ENCODE peak calls at places on chromosome 15, in ten cellular contexts. One of them, this sample, is unnamed.

GRCh38 chr15:76196286-76196948 is 114.9 kb downstream of the ETFA start:
- DNase-seq in stimulated activated naive B cell treated with anti-CD40 and anti-IgM and Interleukin-4, amounts not matched to agents 10 μg/mL and 1 μg/mL and 100 μg/mL, for 72 hours: no peak
- DNase-seq in psoas muscle: peak
- DNase-seq in NCI-H1105: no peak
- DNase-seq in CD4-positive, alpha-beta T cell: no peak
- DNase-seq in posterior cingulate gyrus: no peak
- DNase-seq in substantia nigra: peak
- DNase-seq in COR-L47: peak
- DNase-seq in cardiac fibroblast: peak
- DNase-seq in activated naive CD8-positive, alpha-beta T cell treated with anti-CD3 and anti-CD28 coated beads, Interleukin-2, amount 50 U/mL, for 16 hours: no peak
- DNase-seq in this sample: no peak

GRCh38 chr15:70281811-70282307 is 184.1 kb upstream of the TLE3 start:
- DNase-seq in CD4-positive, alpha-beta T cell: no peak
- DNase-seq in COR-L47: no peak
- DNase-seq in activated naive CD8-positive, alpha-beta T cell treated with anti-CD3 and anti-CD28 coated beads, Interleukin-2, amount 50 U/mL, for 16 hours: no peak
- DNase-seq in cardiac fibroblast: peak
- DNase-seq in psoas muscle: no peak
- DNase-seq in posterior cingulate gyrus: no peak
- DNase-seq in substantia nigra: no peak
- DNase-seq in NCI-H1105: no peak
- DNase-seq in stimulated activated naive B cell treated with anti-CD40 and anti-IgM and Interleukin-4, amounts not matched to agents 10 μg/mL and 1 μg/mL and 100 μg/mL, for 72 hours: peak
- DNase-seq in this sample: no peak

GRCh38 chr15:101458908-101459578 is 30.5 kb downstream of the PCSK6 start:
- DNase-seq in activated naive CD8-positive, alpha-beta T cell treated with anti-CD3 and anti-CD28 coated beads, Interleukin-2, amount 50 U/mL, for 16 hours: no peak
- DNase-seq in cardiac fibroblast: peak
- DNase-seq in posterior cingulate gyrus: no peak
- DNase-seq in psoas muscle: peak
- DNase-seq in COR-L47: no peak
- DNase-seq in CD4-positive, alpha-beta T cell: no peak
- DNase-seq in substantia nigra: no peak
- DNase-seq in stimulated activated naive B cell treated with anti-CD40 and anti-IgM and Interleukin-4, amounts not matched to agents 10 μg/mL and 1 μg/mL and 100 μg/mL, for 72 hours: no peak
- DNase-seq in NCI-H1105: no peak
- DNase-seq in this sample: no peak

GRCh38 chr15:26050979-26051378 is 187.9 kb upstream of the ATP10A start:
- DNase-seq in NCI-H1105: no peak
- DNase-seq in stimulated activated naive B cell treated with anti-CD40 and anti-IgM and Interleukin-4, amounts not matched to agents 10 μg/mL and 1 μg/mL and 100 μg/mL, for 72 hours: no peak
- DNase-seq in activated naive CD8-positive, alpha-beta T cell treated with anti-CD3 and anti-CD28 coated beads, Interleukin-2, amount 50 U/mL, for 16 hours: no peak
- DNase-seq in psoas muscle: no peak
- DNase-seq in CD4-positive, alpha-beta T cell: no peak
- DNase-seq in substantia nigra: no peak
- DNase-seq in posterior cingulate gyrus: no peak
- DNase-seq in COR-L47: no peak
- DNase-seq in cardiac fibroblast: no peak
- DNase-seq in this sample: no peak

GRCh38 chr15:29935296-29936020 is 113.2 kb upstream of the TJP1 start:
- DNase-seq in psoas muscle: no peak
- DNase-seq in COR-L47: no peak
- DNase-seq in substantia nigra: no peak
- DNase-seq in stimulated activated naive B cell treated with anti-CD40 and anti-IgM and Interleukin-4, amounts not matched to agents 10 μg/mL and 1 μg/mL and 100 μg/mL, for 72 hours: no peak
- DNase-seq in activated naive CD8-positive, alpha-beta T cell treated with anti-CD3 and anti-CD28 coated beads, Interleukin-2, amount 50 U/mL, for 16 hours: no peak
- DNase-seq in cardiac fibroblast: no peak
- DNase-seq in NCI-H1105: no peak
- DNase-seq in posterior cingulate gyrus: no peak
- DNase-seq in CD4-positive, alpha-beta T cell: no peak
- DNase-seq in this sample: no peak

GRCh38 chr15:49815506-49815905 is 194.7 kb downstream of the DTWD1 start:
- DNase-seq in activated naive CD8-positive, alpha-beta T cell treated with anti-CD3 and anti-CD28 coated beads, Interleukin-2, amount 50 U/mL, for 16 hours: no peak
- DNase-seq in posterior cingulate gyrus: no peak
- DNase-seq in NCI-H1105: no peak
- DNase-seq in psoas muscle: no peak
- DNase-seq in stimulated activated naive B cell treated with anti-CD40 and anti-IgM and Interleukin-4, amounts not matched to agents 10 μg/mL and 1 μg/mL and 100 μg/mL, for 72 hours: no peak
- DNase-seq in cardiac fibroblast: no peak
- DNase-seq in COR-L47: no peak
- DNase-seq in substantia nigra: no peak
- DNase-seq in CD4-positive, alpha-beta T cell: no peak
- DNase-seq in this sample: no peak

GRCh38 chr15:31337352-31338031 is 10.9 kb downstream of the KLF13 start:
- DNase-seq in cardiac fibroblast: no peak
- DNase-seq in activated naive CD8-positive, alpha-beta T cell treated with anti-CD3 and anti-CD28 coated beads, Interleukin-2, amount 50 U/mL, for 16 hours: no peak
- DNase-seq in psoas muscle: no peak
- DNase-seq in NCI-H1105: no peak
- DNase-seq in posterior cingulate gyrus: peak
- DNase-seq in substantia nigra: no peak
- DNase-seq in COR-L47: no peak
- DNase-seq in stimulated activated naive B cell treated with anti-CD40 and anti-IgM and Interleukin-4, amounts not matched to agents 10 μg/mL and 1 μg/mL and 100 μg/mL, for 72 hours: no peak
- DNase-seq in CD4-positive, alpha-beta T cell: no peak
- DNase-seq in this sample: no peak

GRCh38 chr15:85749261-85750151 is 45.2 kb downstream of the KLHL25 start:
- DNase-seq in NCI-H1105: no peak
- DNase-seq in substantia nigra: no peak
- DNase-seq in cardiac fibroblast: peak
- DNase-seq in COR-L47: no peak
- DNase-seq in activated naive CD8-positive, alpha-beta T cell treated with anti-CD3 and anti-CD28 coated beads, Interleukin-2, amount 50 U/mL, for 16 hours: no peak
- DNase-seq in CD4-positive, alpha-beta T cell: no peak
- DNase-seq in stimulated activated naive B cell treated with anti-CD40 and anti-IgM and Interleukin-4, amounts not matched to agents 10 μg/mL and 1 μg/mL and 100 μg/mL, for 72 hours: no peak
- DNase-seq in posterior cingulate gyrus: peak
- DNase-seq in psoas muscle: no peak
- DNase-seq in this sample: no peak

GRCh38 chr15:85929786-85930185 is 135.1 kb upstream of the KLHL25 start:
- DNase-seq in NCI-H1105: no peak
- DNase-seq in substantia nigra: no peak
- DNase-seq in cardiac fibroblast: no peak
- DNase-seq in psoas muscle: no peak
- DNase-seq in CD4-positive, alpha-beta T cell: no peak
- DNase-seq in activated naive CD8-positive, alpha-beta T cell treated with anti-CD3 and anti-CD28 coated beads, Interleukin-2, amount 50 U/mL, for 16 hours: no peak
- DNase-seq in posterior cingulate gyrus: no peak
- DNase-seq in stimulated activated naive B cell treated with anti-CD40 and anti-IgM and Interleukin-4, amounts not matched to agents 10 μg/mL and 1 μg/mL and 100 μg/mL, for 72 hours: no peak
- DNase-seq in COR-L47: no peak
- DNase-seq in this sample: no peak

GRCh38 chr15:80379671-80380070 is 24.5 kb upstream of the ARNT2 start:
- DNase-seq in cardiac fibroblast: no peak
- DNase-seq in substantia nigra: no peak
- DNase-seq in NCI-H1105: no peak
- DNase-seq in psoas muscle: no peak
- DNase-seq in COR-L47: no peak
- DNase-seq in activated naive CD8-positive, alpha-beta T cell treated with anti-CD3 and anti-CD28 coated beads, Interleukin-2, amount 50 U/mL, for 16 hours: no peak
- DNase-seq in CD4-positive, alpha-beta T cell: no peak
- DNase-seq in posterior cingulate gyrus: no peak
- DNase-seq in stimulated activated naive B cell treated with anti-CD40 and anti-IgM and Interleukin-4, amounts not matched to agents 10 μg/mL and 1 μg/mL and 100 μg/mL, for 72 hours: no peak
- DNase-seq in this sample: no peak

GRCh38 chr15:82850731-82851130 is 41.3 kb downstream of the WHAMM start:
- DNase-seq in substantia nigra: no peak
- DNase-seq in posterior cingulate gyrus: peak
- DNase-seq in psoas muscle: no peak
- DNase-seq in activated naive CD8-positive, alpha-beta T cell treated with anti-CD3 and anti-CD28 coated beads, Interleukin-2, amount 50 U/mL, for 16 hours: no peak
- DNase-seq in COR-L47: no peak
- DNase-seq in NCI-H1105: no peak
- DNase-seq in CD4-positive, alpha-beta T cell: no peak
- DNase-seq in stimulated activated naive B cell treated with anti-CD40 and anti-IgM and Interleukin-4, amounts not matched to agents 10 μg/mL and 1 μg/mL and 100 μg/mL, for 72 hours: no peak
- DNase-seq in cardiac fibroblast: no peak
- DNase-seq in this sample: no peak

GRCh38 chr15:101368868-101369642 is 74.0 kb upstream of the SNRPA1 start:
- DNase-seq in NCI-H1105: no peak
- DNase-seq in posterior cingulate gyrus: no peak
- DNase-seq in activated naive CD8-positive, alpha-beta T cell treated with anti-CD3 and anti-CD28 coated beads, Interleukin-2, amount 50 U/mL, for 16 hours: no peak
- DNase-seq in CD4-positive, alpha-beta T cell: no peak
- DNase-seq in substantia nigra: no peak
- DNase-seq in cardiac fibroblast: no peak
- DNase-seq in psoas muscle: no peak
- DNase-seq in stimulated activated naive B cell treated with anti-CD40 and anti-IgM and Interleukin-4, amounts not matched to agents 10 μg/mL and 1 μg/mL and 100 μg/mL, for 72 hours: no peak
- DNase-seq in COR-L47: no peak
- DNase-seq in this sample: no peak

GRCh38 chr15:23049984-23050628 is 10.7 kb upstream of the TUBGCP5 start:
- DNase-seq in posterior cingulate gyrus: no peak
- DNase-seq in substantia nigra: no peak
- DNase-seq in psoas muscle: no peak
- DNase-seq in activated naive CD8-positive, alpha-beta T cell treated with anti-CD3 and anti-CD28 coated beads, Interleukin-2, amount 50 U/mL, for 16 hours: no peak
- DNase-seq in NCI-H1105: no peak
- DNase-seq in stimulated activated naive B cell treated with anti-CD40 and anti-IgM and Interleukin-4, amounts not matched to agents 10 μg/mL and 1 μg/mL and 100 μg/mL, for 72 hours: no peak
- DNase-seq in COR-L47: no peak
- DNase-seq in CD4-positive, alpha-beta T cell: no peak
- DNase-seq in cardiac fibroblast: no peak
- DNase-seq in this sample: no peak

GRCh38 chr15:89855948-89856347 is 37.8 kb downstream of the AP3S2 start:
- DNase-seq in activated naive CD8-positive, alpha-beta T cell treated with anti-CD3 and anti-CD28 coated beads, Interleukin-2, amount 50 U/mL, for 16 hours: no peak
- DNase-seq in cardiac fibroblast: no peak
- DNase-seq in stimulated activated naive B cell treated with anti-CD40 and anti-IgM and Interleukin-4, amounts not matched to agents 10 μg/mL and 1 μg/mL and 100 μg/mL, for 72 hours: no peak
- DNase-seq in posterior cingulate gyrus: no peak
- DNase-seq in CD4-positive, alpha-beta T cell: no peak
- DNase-seq in psoas muscle: no peak
- DNase-seq in COR-L47: no peak
- DNase-seq in NCI-H1105: no peak
- DNase-seq in substantia nigra: no peak
- DNase-seq in this sample: no peak

GRCh38 chr15:82895983-82896382 is 56.5 kb downstream of the HOMER2 start:
- DNase-seq in cardiac fibroblast: no peak
- DNase-seq in activated naive CD8-positive, alpha-beta T cell treated with anti-CD3 and anti-CD28 coated beads, Interleukin-2, amount 50 U/mL, for 16 hours: no peak
- DNase-seq in posterior cingulate gyrus: no peak
- DNase-seq in CD4-positive, alpha-beta T cell: no peak
- DNase-seq in NCI-H1105: no peak
- DNase-seq in stimulated activated naive B cell treated with anti-CD40 and anti-IgM and Interleukin-4, amounts not matched to agents 10 μg/mL and 1 μg/mL and 100 μg/mL, for 72 hours: no peak
- DNase-seq in psoas muscle: no peak
- DNase-seq in substantia nigra: no peak
- DNase-seq in COR-L47: no peak
- DNase-seq in this sample: no peak

GRCh38 chr15:98946301-98947255 is 61.0 kb downstream of the PGPEP1L start:
- DNase-seq in psoas muscle: peak
- DNase-seq in COR-L47: no peak
- DNase-seq in NCI-H1105: no peak
- DNase-seq in activated naive CD8-positive, alpha-beta T cell treated with anti-CD3 and anti-CD28 coated beads, Interleukin-2, amount 50 U/mL, for 16 hours: no peak
- DNase-seq in stimulated activated naive B cell treated with anti-CD40 and anti-IgM and Interleukin-4, amounts not matched to agents 10 μg/mL and 1 μg/mL and 100 μg/mL, for 72 hours: no peak
- DNase-seq in cardiac fibroblast: no peak
- DNase-seq in substantia nigra: peak
- DNase-seq in CD4-positive, alpha-beta T cell: no peak
- DNase-seq in posterior cingulate gyrus: peak
- DNase-seq in this sample: no peak

GRCh38 chr15:83200589-83200988 is 7.0 kb downstream of the HDGFL3 start:
- DNase-seq in cardiac fibroblast: peak
- DNase-seq in substantia nigra: no peak
- DNase-seq in activated naive CD8-positive, alpha-beta T cell treated with anti-CD3 and anti-CD28 coated beads, Interleukin-2, amount 50 U/mL, for 16 hours: no peak
- DNase-seq in NCI-H1105: no peak
- DNase-seq in posterior cingulate gyrus: no peak
- DNase-seq in COR-L47: no peak
- DNase-seq in CD4-positive, alpha-beta T cell: no peak
- DNase-seq in psoas muscle: no peak
- DNase-seq in stimulated activated naive B cell treated with anti-CD40 and anti-IgM and Interleukin-4, amounts not matched to agents 10 μg/mL and 1 μg/mL and 100 μg/mL, for 72 hours: no peak
- DNase-seq in this sample: no peak

GRCh38 chr15:92142242-92143232 is 251.1 kb upstream of the ST8SIA2 start:
- DNase-seq in NCI-H1105: no peak
- DNase-seq in substantia nigra: no peak
- DNase-seq in stimulated activated naive B cell treated with anti-CD40 and anti-IgM and Interleukin-4, amounts not matched to agents 10 μg/mL and 1 μg/mL and 100 μg/mL, for 72 hours: no peak
- DNase-seq in COR-L47: no peak
- DNase-seq in cardiac fibroblast: peak
- DNase-seq in psoas muscle: no peak
- DNase-seq in activated naive CD8-positive, alpha-beta T cell treated with anti-CD3 and anti-CD28 coated beads, Interleukin-2, amount 50 U/mL, for 16 hours: no peak
- DNase-seq in CD4-positive, alpha-beta T cell: no peak
- DNase-seq in posterior cingulate gyrus: no peak
- DNase-seq in this sample: no peak

GRCh38 chr15:51727141-51727897 is 10.1 kb downstream of the LYSMD2 start:
- DNase-seq in cardiac fibroblast: peak
- DNase-seq in substantia nigra: no peak
- DNase-seq in COR-L47: no peak
- DNase-seq in activated naive CD8-positive, alpha-beta T cell treated with anti-CD3 and anti-CD28 coated beads, Interleukin-2, amount 50 U/mL, for 16 hours: no peak
- DNase-seq in posterior cingulate gyrus: no peak
- DNase-seq in psoas muscle: no peak
- DNase-seq in CD4-positive, alpha-beta T cell: peak
- DNase-seq in NCI-H1105: no peak
- DNase-seq in stimulated activated naive B cell treated with anti-CD40 and anti-IgM and Interleukin-4, amounts not matched to agents 10 μg/mL and 1 μg/mL and 100 μg/mL, for 72 hours: no peak
- DNase-seq in this sample: no peak

GRCh38 chr15:88891540-88892254 is 3.6 kb downstream of the HAPLN3 start:
- DNase-seq in activated naive CD8-positive, alpha-beta T cell treated with anti-CD3 and anti-CD28 coated beads, Interleukin-2, amount 50 U/mL, for 16 hours: no peak
- DNase-seq in cardiac fibroblast: no peak
- DNase-seq in substantia nigra: no peak
- DNase-seq in COR-L47: no peak
- DNase-seq in CD4-positive, alpha-beta T cell: no peak
- DNase-seq in posterior cingulate gyrus: no peak
- DNase-seq in NCI-H1105: no peak
- DNase-seq in stimulated activated naive B cell treated with anti-CD40 and anti-IgM and Interleukin-4, amounts not matched to agents 10 μg/mL and 1 μg/mL and 100 μg/mL, for 72 hours: no peak
- DNase-seq in psoas muscle: no peak
- DNase-seq in this sample: no peak

GRCh38 chr15:92429378-92430066 is 35.8 kb downstream of the ST8SIA2 start:
- DNase-seq in NCI-H1105: no peak
- DNase-seq in cardiac fibroblast: peak
- DNase-seq in CD4-positive, alpha-beta T cell: no peak
- DNase-seq in activated naive CD8-positive, alpha-beta T cell treated with anti-CD3 and anti-CD28 coated beads, Interleukin-2, amount 50 U/mL, for 16 hours: no peak
- DNase-seq in posterior cingulate gyrus: no peak
- DNase-seq in stimulated activated naive B cell treated with anti-CD40 and anti-IgM and Interleukin-4, amounts not matched to agents 10 μg/mL and 1 μg/mL and 100 μg/mL, for 72 hours: no peak
- DNase-seq in substantia nigra: no peak
- DNase-seq in psoas muscle: no peak
- DNase-seq in COR-L47: no peak
- DNase-seq in this sample: no peak

GRCh38 chr15:35374661-35375060 is 171.3 kb downstream of the DPH6 start:
- DNase-seq in cardiac fibroblast: no peak
- DNase-seq in CD4-positive, alpha-beta T cell: no peak
- DNase-seq in psoas muscle: no peak
- DNase-seq in stimulated activated naive B cell treated with anti-CD40 and anti-IgM and Interleukin-4, amounts not matched to agents 10 μg/mL and 1 μg/mL and 100 μg/mL, for 72 hours: no peak
- DNase-seq in NCI-H1105: no peak
- DNase-seq in COR-L47: no peak
- DNase-seq in posterior cingulate gyrus: no peak
- DNase-seq in substantia nigra: no peak
- DNase-seq in activated naive CD8-positive, alpha-beta T cell treated with anti-CD3 and anti-CD28 coated beads, Interleukin-2, amount 50 U/mL, for 16 hours: no peak
- DNase-seq in this sample: no peak

GRCh38 chr15:83284563-83285283 is at the start of gene BNC1:
- DNase-seq in COR-L47: no peak
- DNase-seq in psoas muscle: no peak
- DNase-seq in stimulated activated naive B cell treated with anti-CD40 and anti-IgM and Interleukin-4, amounts not matched to agents 10 μg/mL and 1 μg/mL and 100 μg/mL, for 72 hours: no peak
- DNase-seq in posterior cingulate gyrus: no peak
- DNase-seq in activated naive CD8-positive, alpha-beta T cell treated with anti-CD3 and anti-CD28 coated beads, Interleukin-2, amount 50 U/mL, for 16 hours: no peak
- DNase-seq in substantia nigra: no peak
- DNase-seq in cardiac fibroblast: no peak
- DNase-seq in NCI-H1105: no peak
- DNase-seq in CD4-positive, alpha-beta T cell: no peak
- DNase-seq in this sample: no peak

GRCh38 chr15:75067123-75067854 is 43.9 kb downstream of the PPCDC start:
- DNase-seq in cardiac fibroblast: peak
- DNase-seq in psoas muscle: no peak
- DNase-seq in COR-L47: no peak
- DNase-seq in CD4-positive, alpha-beta T cell: no peak
- DNase-seq in activated naive CD8-positive, alpha-beta T cell treated with anti-CD3 and anti-CD28 coated beads, Interleukin-2, amount 50 U/mL, for 16 hours: no peak
- DNase-seq in NCI-H1105: no peak
- DNase-seq in substantia nigra: no peak
- DNase-seq in posterior cingulate gyrus: no peak
- DNase-seq in stimulated activated naive B cell treated with anti-CD40 and anti-IgM and Interleukin-4, amounts not matched to agents 10 μg/mL and 1 μg/mL and 100 μg/mL, for 72 hours: peak
- DNase-seq in this sample: peak